ENCODE peak calls at places on chromosomes 5 and 9, in ten cellular contexts. F is activated CD8-positive, alpha-beta memory T cell treated with anti-CD3 and anti-CD28 coated beads, Interleukin-2, amount 50 U/mL, for 48 hours; K is germinal center; E is AG08396; M is pulmonary artery endothelial cell; B is GM18507; V is cardiac fibroblast; G is stimulated activated CD4-positive, alpha-beta T cell treated with anti-CD3 and anti-CD28 coated beads, TNF-alpha, amount 100 ng/mL, for 24 hours; D is GM23248; S is NCI-H748 treated with DMSO at 0.1 percent for 48 hours. L is an unnamed sample.
A peak's percentile ranks its signal among the peaks of the same experiment; 100 is the strongest.

GRCh38 chr5:2690293-2690692 is 61.2 kb downstream of the IRX2 start:
- DNase-seq in V (no peak), B (no peak), E (no peak), G (no peak), D (no peak), S (no peak), F (no peak), K (no peak), M (no peak), L (no peak)

GRCh38 chr5:140261403-140262171 is 41.3 kb downstream of the PFDN1 start:
- DNase-seq in V (peak; percentile 90), S (peak; percentile 38), K (no peak), B (no peak), D (peak; percentile 94), E (peak; percentile 89), G (no peak), F (no peak), M (peak; percentile 83), L (peak; percentile 87)

GRCh38 chr9:133375724-133376654 is at the start of the genes STKLD1 and SURF4:
- DNase-seq in D (peak; percentile 99), E (peak; percentile 100), B (peak; percentile 100), V (peak; percentile 96), S (peak; percentile 84), G (peak; percentile 95), K (peak; percentile 99), M (peak; percentile 90), F (peak; percentile 99), L (peak; percentile 94)

GRCh38 chr9:14906000-14906399 is 4.2 kb downstream of the FREM1 start:
- DNase-seq in S (no peak), D (no peak), E (no peak), F (no peak), B (no peak), K (no peak), G (no peak), V (no peak), M (no peak), L (no peak)

GRCh38 chr5:148981353-148981752 is 81.5 kb downstream of the SH3TC2 start:
- DNase-seq in M (no peak), F (no peak), S (no peak), D (no peak), K (no peak), E (no peak), G (no peak), B (no peak), V (no peak), L (no peak)

GRCh38 chr5:90866915-90867715 is 308.5 kb downstream of the ADGRV1 start:
- DNase-seq in K (no peak), D (peak; percentile 81), G (no peak), E (no peak), V (peak; percentile 62), M (no peak), B (no peak), S (no peak), F (no peak), L (no peak)

GRCh38 chr5:92678576-92679105 is 902.4 kb downstream of the NR2F1-AS1 start:
- DNase-seq in F (no peak), M (no peak), B (no peak), V (peak; percentile 22), K (no peak), G (no peak), D (peak; percentile 17), E (no peak), S (no peak), L (no peak)

GRCh38 chr5:62134811-62135210 is 171.2 kb upstream of the KIF2A start:
- DNase-seq in F (no peak), G (no peak), M (no peak), V (no peak), E (no peak), S (no peak), K (no peak), B (no peak), D (peak; percentile 53), L (no peak)

GRCh38 chr5:176366575-176366894 is 1.2 kb downstream of the ARL10 start:
- DNase-seq in D (no peak), G (no peak), S (no peak), K (no peak), M (no peak), F (no peak), B (no peak), E (no peak), V (no peak), L (no peak)

GRCh38 chr5:173328896-173329369 is 719 bp upstream of the STC2 start:
- DNase-seq in E (peak; percentile 71), K (no peak), B (no peak), D (peak; percentile 94), V (peak; percentile 86), M (no peak), S (peak; percentile 42), F (peak; percentile 77), G (no peak), L (no peak)

GRCh38 chr9:4603830-4604229 is 58.3 kb upstream of the PLPP6 start:
- DNase-seq in B (no peak), D (no peak), E (no peak), K (no peak), S (no peak), M (no peak), F (no peak), V (no peak), G (no peak), L (no peak)

GRCh38 chr5:67652212-67652611 is 455.6 kb upstream of the CD180 start:
- DNase-seq in K (no peak), D (no peak), E (no peak), G (no peak), S (no peak), M (no peak), V (peak; percentile 25), F (no peak), B (no peak), L (no peak)

GRCh38 chr5:107104040-107104773 is 566.5 kb downstream of the EFNA5 start:
- DNase-seq in E (no peak), B (no peak), G (no peak), F (no peak), M (no peak), S (no peak), K (no peak), D (no peak), V (no peak), L (no peak)